ENCODE peak calls at places on chromosomes 16 and 17, in five cellular contexts. One of them, this sample, is unnamed.

GRCh38 chr16:66935319-66936011 is at the start of gene CES2:
- DNase-seq in GM12878: no peak
- DNase-seq in HCT116: no peak
- DNase-seq in H1: no peak
- DNase-seq in HepG2: peak; percentile 84
- DNase-seq in this sample: no peak

GRCh38 chr17:82963104-82963950 is 116.1 kb upstream of the METRNL start:
- DNase-seq in H1: peak; percentile 61
- DNase-seq in HepG2: no peak
- DNase-seq in GM12878: no peak
- DNase-seq in HCT116: no peak
- DNase-seq in this sample: no peak

GRCh38 chr17:7782237-7782636 is 51.8 kb upstream of the KDM6B start:
- DNase-seq in GM12878: no peak
- DNase-seq in HepG2: no peak
- DNase-seq in H1: no peak
- DNase-seq in HCT116: no peak
- DNase-seq in this sample: no peak

GRCh38 chr16:50731989-50732589 is 9.8 kb upstream of the CYLD start:
- DNase-seq in HCT116: no peak
- DNase-seq in HepG2: no peak
- DNase-seq in H1: no peak
- DNase-seq in GM12878: no peak
- DNase-seq in this sample: no peak

GRCh38 chr16:11896776-11897175 is 19.0 kb downstream of the GSPT1 start:
- DNase-seq in H1: no peak
- DNase-seq in HepG2: no peak
- DNase-seq in GM12878: no peak
- DNase-seq in HCT116: no peak
- DNase-seq in this sample: no peak

GRCh38 chr16:77858060-77858459 is 69.7 kb downstream of the VAT1L start:
- DNase-seq in HepG2: no peak
- DNase-seq in H1: no peak
- DNase-seq in GM12878: no peak
- DNase-seq in HCT116: no peak
- DNase-seq in this sample: no peak

GRCh38 chr16:87836844-87837581 is 32.3 kb downstream of the SLC7A5 start:
- DNase-seq in GM12878: no peak
- DNase-seq in HepG2: no peak
- DNase-seq in HCT116: no peak
- DNase-seq in H1: no peak
- DNase-seq in this sample: no peak

GRCh38 chr16:29974291-29975133 is 844 bp downstream of the TAOK2 start:
- DNase-seq in HCT116: no peak
- DNase-seq in GM12878: no peak
- DNase-seq in H1: no peak
- DNase-seq in HepG2: no peak
- DNase-seq in this sample: no peak

GRCh38 chr16:59192551-59193199 is 458.6 kb upstream of the GOT2 start:
- DNase-seq in H1: no peak
- DNase-seq in GM12878: no peak
- DNase-seq in HepG2: peak; percentile 42
- DNase-seq in HCT116: no peak
- DNase-seq in this sample: peak; percentile 36

GRCh38 chr16:70689970-70690905 is 4.4 kb upstream of the MTSS2 start:
- DNase-seq in GM12878: no peak
- DNase-seq in H1: no peak
- DNase-seq in HepG2: no peak
- DNase-seq in HCT116: no peak
- DNase-seq in this sample: no peak

GRCh38 chr16:50683689-50684374 is 2.7 kb upstream of the SNX20 start:
- DNase-seq in HepG2: no peak
- DNase-seq in GM12878: peak; percentile 87
- DNase-seq in H1: no peak
- DNase-seq in HCT116: no peak
- DNase-seq in this sample: no peak

GRCh38 chr16:20383106-20384029 is 21.2 kb downstream of the PDILT start:
- DNase-seq in GM12878: no peak
- DNase-seq in HepG2: peak; percentile 84
- DNase-seq in H1: peak; percentile 67
- DNase-seq in HCT116: peak; percentile 71
- DNase-seq in this sample: peak; percentile 82

GRCh38 chr17:30964878-30965277 is 6.0 kb upstream of the RNF135 start:
- DNase-seq in HCT116: no peak
- DNase-seq in HepG2: no peak
- DNase-seq in GM12878: no peak
- DNase-seq in H1: no peak
- DNase-seq in this sample: no peak

GRCh38 chr17:34254146-34254545 is 939 bp upstream of the CCL2 start:
- DNase-seq in HepG2: no peak
- DNase-seq in GM12878: no peak
- DNase-seq in HCT116: no peak
- DNase-seq in H1: no peak
- DNase-seq in this sample: no peak

GRCh38 chr16:16021988-16022682 is 72.7 kb downstream of the ABCC1 start:
- DNase-seq in HepG2: peak; percentile 88
- DNase-seq in GM12878: no peak
- DNase-seq in H1: no peak
- DNase-seq in HCT116: peak; percentile 81
- DNase-seq in this sample: peak; percentile 40

GRCh38 chr16:22933173-22933572 is 119.2 kb downstream of the HS3ST2 start:
- DNase-seq in GM12878: no peak
- DNase-seq in HepG2: no peak
- DNase-seq in H1: no peak
- DNase-seq in HCT116: no peak
- DNase-seq in this sample: no peak

GRCh38 chr17:27898096-27898495 is 4.9 kb upstream of the LYRM9 start:
- DNase-seq in HCT116: no peak
- DNase-seq in HepG2: no peak
- DNase-seq in H1: no peak
- DNase-seq in GM12878: no peak
- DNase-seq in this sample: no peak

GRCh38 chr16:11253009-11253994 is 2.7 kb downstream of the SOCS1 start:
- DNase-seq in HCT116: no peak
- DNase-seq in H1: no peak
- DNase-seq in GM12878: no peak
- DNase-seq in HepG2: no peak
- DNase-seq in this sample: no peak

GRCh38 chr16:17275076-17275732 is 195.6 kb downstream of the XYLT1 start:
- DNase-seq in HepG2: peak; percentile 85
- DNase-seq in H1: no peak
- DNase-seq in HCT116: peak; percentile 68
- DNase-seq in GM12878: no peak
- DNase-seq in this sample: no peak

GRCh38 chr16:74298104-74298503 is 1.5 kb downstream of the PSMD7 start:
- DNase-seq in HepG2: no peak
- DNase-seq in H1: no peak
- DNase-seq in GM12878: no peak
- DNase-seq in HCT116: no peak
- DNase-seq in this sample: no peak

GRCh38 chr17:27153005-27153404 is 140.9 kb upstream of the WSB1 start:
- DNase-seq in HepG2: no peak
- DNase-seq in H1: no peak
- DNase-seq in GM12878: no peak
- DNase-seq in HCT116: no peak
- DNase-seq in this sample: no peak

GRCh38 chr16:25586826-25587225 is 104.9 kb upstream of the HS3ST4 start:
- DNase-seq in HCT116: no peak
- DNase-seq in HepG2: no peak
- DNase-seq in GM12878: no peak
- DNase-seq in H1: no peak
- DNase-seq in this sample: no peak

GRCh38 chr16:12340151-12340733 is 363.7 kb downstream of the SNX29 start:
- DNase-seq in GM12878: no peak
- DNase-seq in H1: no peak
- DNase-seq in HepG2: peak; percentile 74
- DNase-seq in HCT116: peak; percentile 55
- DNase-seq in this sample: no peak

GRCh38 chr16:49639739-49640388 is 216.0 kb downstream of the ZNF423 start:
- DNase-seq in GM12878: no peak
- DNase-seq in HepG2: peak; percentile 56
- DNase-seq in H1: peak; percentile 13
- DNase-seq in HCT116: no peak
- DNase-seq in this sample: peak; percentile 75

GRCh38 chr16:89392881-89393730 is 97.3 kb downstream of the ANKRD11 start:
- DNase-seq in H1: peak; percentile 61
- DNase-seq in GM12878: no peak
- DNase-seq in HepG2: no peak
- DNase-seq in HCT116: no peak
- DNase-seq in this sample: peak; percentile 48

GRCh38 chr17:35119370-35120185 is at the start of gene RAD51D:
- DNase-seq in GM12878: peak; percentile 33
- DNase-seq in HCT116: peak; percentile 48
- DNase-seq in H1: peak; percentile 66
- DNase-seq in HepG2: peak; percentile 60
- DNase-seq in this sample: peak; percentile 38

GRCh38 chr17:28896884-28897768 is at the start of gene FLOT2:
- DNase-seq in HCT116: no peak
- DNase-seq in H1: peak; percentile 38
- DNase-seq in HepG2: peak; percentile 54
- DNase-seq in GM12878: no peak
- DNase-seq in this sample: no peak

GRCh38 chr17:6279659-6280058 is 155.3 kb downstream of the AIPL1 start:
- DNase-seq in HepG2: peak; percentile 38
- DNase-seq in GM12878: no peak
- DNase-seq in HCT116: peak; percentile 56
- DNase-seq in H1: peak; percentile 49
- DNase-seq in this sample: peak; percentile 49

GRCh38 chr16:4689091-4689671 is 4.2 kb upstream of the NUDT16L1 start:
- DNase-seq in HCT116: no peak
- DNase-seq in H1: no peak
- DNase-seq in GM12878: no peak
- DNase-seq in HepG2: no peak
- DNase-seq in this sample: no peak

GRCh38 chr17:42248351-42249179 is 27.6 kb downstream of the STAT5B start:
- DNase-seq in H1: no peak
- DNase-seq in GM12878: peak; percentile 68
- DNase-seq in HCT116: no peak
- DNase-seq in HepG2: peak; percentile 93
- DNase-seq in this sample: no peak

GRCh38 chr17:42453544-42453943 is 5.1 kb upstream of the ATP6V0A1 start:
- DNase-seq in H1: no peak
- DNase-seq in HCT116: no peak
- DNase-seq in HepG2: no peak
- DNase-seq in GM12878: no peak
- DNase-seq in this sample: no peak

GRCh38 chr16:14324581-14324980 is 253.5 kb downstream of the MRTFB start:
- DNase-seq in GM12878: no peak
- DNase-seq in HCT116: no peak
- DNase-seq in HepG2: no peak
- DNase-seq in H1: no peak
- DNase-seq in this sample: no peak

GRCh38 chr17:50476545-50477315 is 1.9 kb upstream of the RSAD1 start:
- DNase-seq in H1: no peak
- DNase-seq in HepG2: peak; percentile 58
- DNase-seq in HCT116: no peak
- DNase-seq in GM12878: no peak
- DNase-seq in this sample: no peak

GRCh38 chr16:87974190-87974589 is 23.0 kb downstream of the BANP start:
- DNase-seq in GM12878: no peak
- DNase-seq in HCT116: no peak
- DNase-seq in HepG2: no peak
- DNase-seq in H1: no peak
- DNase-seq in this sample: no peak

GRCh38 chr16:85573696-85574641 is 39.2 kb upstream of the GSE1 start:
- DNase-seq in HCT116: no peak
- DNase-seq in H1: no peak
- DNase-seq in HepG2: no peak
- DNase-seq in GM12878: no peak
- DNase-seq in this sample: no peak
- H3K9ac ChIP-seq in HCT116: no peak overlapping the region
- H3K9ac ChIP-seq in H1: no peak overlapping the region
- H3K9ac ChIP-seq in HepG2: no peak overlapping the region
- H3K9ac ChIP-seq in GM12878: no peak overlapping the region
- H3K9ac ChIP-seq in this sample: peak overlapping the region; percentile 9

GRCh38 chr16:57367111-57367752 is 5.1 kb upstream of the CX3CL1 start:
- DNase-seq in H1: no peak
- DNase-seq in HCT116: no peak
- DNase-seq in GM12878: no peak
- DNase-seq in HepG2: no peak
- DNase-seq in this sample: no peak

GRCh38 chr16:57371494-57372371 is 557 bp upstream of the CX3CL1 start:
- DNase-seq in H1: no peak
- DNase-seq in HepG2: no peak
- DNase-seq in HCT116: no peak
- DNase-seq in GM12878: no peak
- DNase-seq in this sample: no peak

GRCh38 chr16:57365826-57366536 is 6.3 kb upstream of the CX3CL1 start:
- DNase-seq in GM12878: no peak
- DNase-seq in HepG2: no peak
- DNase-seq in HCT116: no peak
- DNase-seq in H1: no peak
- DNase-seq in this sample: no peak

GRCh38 chr16:57364143-57364542 is 5.6 kb downstream of the CCL22 start:
- DNase-seq in H1: no peak
- DNase-seq in GM12878: no peak
- DNase-seq in HCT116: no peak
- DNase-seq in HepG2: no peak
- DNase-seq in this sample: no peak

GRCh38 chr16:57366544-57367040 is 5.7 kb upstream of the CX3CL1 start:
- DNase-seq in H1: no peak
- DNase-seq in HepG2: no peak
- DNase-seq in HCT116: no peak
- DNase-seq in GM12878: no peak
- DNase-seq in this sample: no peak
- TF ChIP-seq ZNF274 in H1: no peak
- TF ChIP-seq ZNF274 in HepG2: no peak
- TF ChIP-seq ZNF274 in HCT116: no peak
- TF ChIP-seq ZNF274 in GM12878: no peak
- TF ChIP-seq ZNF274 in this sample: no peak

DNA sequence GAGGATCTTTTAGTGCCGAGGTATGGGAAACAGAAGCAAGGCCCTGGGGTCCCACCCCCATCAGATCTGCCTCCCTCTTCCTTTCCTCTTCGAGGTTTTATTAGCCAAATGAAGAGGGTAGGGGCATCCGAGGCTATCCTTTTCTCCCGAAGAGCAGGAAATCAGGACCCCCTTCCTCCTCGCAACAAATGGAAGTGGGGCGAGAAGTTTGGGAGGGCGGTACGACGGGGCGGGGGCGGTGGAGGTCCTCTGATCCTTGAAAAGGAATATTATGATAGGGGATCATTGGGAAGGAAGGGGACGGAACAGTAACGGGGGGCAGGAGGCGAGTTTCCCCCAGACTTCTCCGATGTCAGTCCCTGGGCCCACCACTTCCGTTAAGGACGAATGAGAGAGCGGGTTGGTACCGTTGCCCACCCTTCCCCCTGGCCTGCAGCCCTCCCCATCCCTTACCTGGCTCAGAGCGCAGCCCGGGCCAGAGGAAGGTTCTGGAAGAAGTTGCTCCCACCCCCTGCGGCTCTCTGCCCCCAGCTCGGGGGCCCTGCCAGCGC is 309 bp downstream of the FOXJ1 start:
- DNase-seq in HepG2: no peak
- DNase-seq in GM12878: no peak
- DNase-seq in HCT116: no peak
- DNase-seq in H1: no peak
- DNase-seq in this sample: no peak
- TF ChIP-seq YY1 in HepG2: no peak
- TF ChIP-seq YY1 in GM12878: no peak
- TF ChIP-seq YY1 in HCT116: no peak
- TF ChIP-seq YY1 in H1: no peak
- TF ChIP-seq YY1 in this sample: no peak

GRCh38 chr17:48429638-48430586 is at the start of gene SKAP1:
- DNase-seq in GM12878: no peak
- DNase-seq in HCT116: no peak
- DNase-seq in HepG2: no peak
- DNase-seq in H1: no peak
- DNase-seq in this sample: no peak
- H3K9ac ChIP-seq in GM12878: peak within 1 kb of the TSS; percentile 92
- H3K9ac ChIP-seq in HCT116: peak within 1 kb of the TSS; percentile 52
- H3K9ac ChIP-seq in HepG2: no peak within 1 kb of the TSS
- H3K9ac ChIP-seq in H1: no peak within 1 kb of the TSS
- H3K9ac ChIP-seq in this sample: peak within 1 kb of the TSS; percentile 33

This sample was measured in NT2/D1.